ENCODE peak calls at places on chromosomes 12 and 14, in six cellular contexts. One of them, this sample, is unnamed.

GRCh38 chr14:105477659-105478623 is 3.3 kb downstream of the CRIP2 start:
- DNase-seq in Kasumi-1: peak
- DNase-seq in ureter: no peak
- DNase-seq in NCI-H774: no peak
- DNase-seq in AG20443: no peak
- DNase-seq in stimulated activated CD8-positive, alpha-beta memory T cell treated with anti-CD3 and anti-CD28 coated beads, Interleukin-7, amount 100 ng/mL, for 1 hour: no peak
- DNase-seq in this sample: no peak

GRCh38 chr12:48008950-48009349 is 4.7 kb upstream of the COL2A1 start:
- DNase-seq in stimulated activated CD8-positive, alpha-beta memory T cell treated with anti-CD3 and anti-CD28 coated beads, Interleukin-7, amount 100 ng/mL, for 1 hour: no peak
- DNase-seq in NCI-H774: no peak
- DNase-seq in ureter: no peak
- DNase-seq in AG20443: no peak
- DNase-seq in Kasumi-1: no peak
- DNase-seq in this sample: no peak

GRCh38 chr12:10941916-10942607 is 3.0 kb upstream of the TAS2R14 start:
- DNase-seq in Kasumi-1: no peak
- DNase-seq in ureter: peak
- DNase-seq in AG20443: no peak
- DNase-seq in stimulated activated CD8-positive, alpha-beta memory T cell treated with anti-CD3 and anti-CD28 coated beads, Interleukin-7, amount 100 ng/mL, for 1 hour: no peak
- DNase-seq in NCI-H774: no peak
- DNase-seq in this sample: no peak

GRCh38 chr12:100976735-100977134 is 182.2 kb downstream of the ANO4 start:
- DNase-seq in stimulated activated CD8-positive, alpha-beta memory T cell treated with anti-CD3 and anti-CD28 coated beads, Interleukin-7, amount 100 ng/mL, for 1 hour: no peak
- DNase-seq in Kasumi-1: no peak
- DNase-seq in NCI-H774: no peak
- DNase-seq in AG20443: no peak
- DNase-seq in ureter: no peak
- DNase-seq in this sample: no peak

GRCh38 chr14:105469456-105470162 is 5.0 kb upstream of the CRIP2 start:
- DNase-seq in NCI-H774: no peak
- DNase-seq in ureter: peak
- DNase-seq in Kasumi-1: no peak
- DNase-seq in AG20443: no peak
- DNase-seq in stimulated activated CD8-positive, alpha-beta memory T cell treated with anti-CD3 and anti-CD28 coated beads, Interleukin-7, amount 100 ng/mL, for 1 hour: no peak
- DNase-seq in this sample: no peak

GRCh38 chr12:100656806-100657205 is 83.3 kb downstream of the GAS2L3 start:
- DNase-seq in Kasumi-1: no peak
- DNase-seq in AG20443: no peak
- DNase-seq in stimulated activated CD8-positive, alpha-beta memory T cell treated with anti-CD3 and anti-CD28 coated beads, Interleukin-7, amount 100 ng/mL, for 1 hour: no peak
- DNase-seq in NCI-H774: peak
- DNase-seq in ureter: no peak
- DNase-seq in this sample: peak

GRCh38 chr14:23675337-23675736 is 39.2 kb downstream of the DHRS2 start:
- DNase-seq in stimulated activated CD8-positive, alpha-beta memory T cell treated with anti-CD3 and anti-CD28 coated beads, Interleukin-7, amount 100 ng/mL, for 1 hour: no peak
- DNase-seq in NCI-H774: no peak
- DNase-seq in ureter: no peak
- DNase-seq in AG20443: no peak
- DNase-seq in Kasumi-1: no peak
- DNase-seq in this sample: no peak

GRCh38 chr12:106205208-106206069 is 42.4 kb downstream of the CKAP4 start:
- DNase-seq in AG20443: no peak
- DNase-seq in ureter: no peak
- DNase-seq in Kasumi-1: no peak
- DNase-seq in stimulated activated CD8-positive, alpha-beta memory T cell treated with anti-CD3 and anti-CD28 coated beads, Interleukin-7, amount 100 ng/mL, for 1 hour: no peak
- DNase-seq in NCI-H774: no peak
- DNase-seq in this sample: no peak

GRCh38 chr12:50764861-50765324 is 992 bp downstream of the ATF1 start:
- DNase-seq in stimulated activated CD8-positive, alpha-beta memory T cell treated with anti-CD3 and anti-CD28 coated beads, Interleukin-7, amount 100 ng/mL, for 1 hour: peak
- DNase-seq in NCI-H774: no peak
- DNase-seq in AG20443: peak
- DNase-seq in ureter: no peak
- DNase-seq in Kasumi-1: peak
- DNase-seq in this sample: no peak

GRCh38 chr14:67387195-67387594 is 24.8 kb downstream of the PLEK2 start:
- DNase-seq in stimulated activated CD8-positive, alpha-beta memory T cell treated with anti-CD3 and anti-CD28 coated beads, Interleukin-7, amount 100 ng/mL, for 1 hour: no peak
- DNase-seq in NCI-H774: no peak
- DNase-seq in ureter: no peak
- DNase-seq in Kasumi-1: no peak
- DNase-seq in AG20443: no peak
- DNase-seq in this sample: no peak

GRCh38 chr12:85627584-85627983 is 208.6 kb downstream of the RASSF9 start:
- DNase-seq in stimulated activated CD8-positive, alpha-beta memory T cell treated with anti-CD3 and anti-CD28 coated beads, Interleukin-7, amount 100 ng/mL, for 1 hour: no peak
- DNase-seq in NCI-H774: no peak
- DNase-seq in Kasumi-1: no peak
- DNase-seq in AG20443: peak
- DNase-seq in ureter: no peak
- DNase-seq in this sample: no peak

GRCh38 chr14:101120636-101121398 is 217.3 kb upstream of the RTL1 start:
- DNase-seq in ureter: peak
- DNase-seq in Kasumi-1: peak
- DNase-seq in stimulated activated CD8-positive, alpha-beta memory T cell treated with anti-CD3 and anti-CD28 coated beads, Interleukin-7, amount 100 ng/mL, for 1 hour: no peak
- DNase-seq in AG20443: no peak
- DNase-seq in NCI-H774: no peak
- DNase-seq in this sample: no peak

GRCh38 chr12:54759751-54760150 is 94.6 kb upstream of the MUCL1 start:
- DNase-seq in stimulated activated CD8-positive, alpha-beta memory T cell treated with anti-CD3 and anti-CD28 coated beads, Interleukin-7, amount 100 ng/mL, for 1 hour: no peak
- DNase-seq in ureter: no peak
- DNase-seq in NCI-H774: peak
- DNase-seq in AG20443: peak
- DNase-seq in Kasumi-1: peak
- DNase-seq in this sample: peak

GRCh38 chr14:89366580-89367448 is 50.2 kb downstream of the FOXN3 start:
- DNase-seq in AG20443: no peak
- DNase-seq in NCI-H774: no peak
- DNase-seq in ureter: no peak
- DNase-seq in stimulated activated CD8-positive, alpha-beta memory T cell treated with anti-CD3 and anti-CD28 coated beads, Interleukin-7, amount 100 ng/mL, for 1 hour: no peak
- DNase-seq in Kasumi-1: no peak
- DNase-seq in this sample: no peak

GRCh38 chr14:34507459-34507858 is 32.0 kb downstream of the EAPP start:
- DNase-seq in ureter: no peak
- DNase-seq in NCI-H774: no peak
- DNase-seq in stimulated activated CD8-positive, alpha-beta memory T cell treated with anti-CD3 and anti-CD28 coated beads, Interleukin-7, amount 100 ng/mL, for 1 hour: no peak
- DNase-seq in Kasumi-1: no peak
- DNase-seq in AG20443: no peak
- DNase-seq in this sample: no peak

GRCh38 chr12:130104114-130104513 is 58.1 kb upstream of the FZD10 start:
- DNase-seq in Kasumi-1: no peak
- DNase-seq in NCI-H774: no peak
- DNase-seq in stimulated activated CD8-positive, alpha-beta memory T cell treated with anti-CD3 and anti-CD28 coated beads, Interleukin-7, amount 100 ng/mL, for 1 hour: no peak
- DNase-seq in AG20443: no peak
- DNase-seq in ureter: no peak
- DNase-seq in this sample: no peak

GRCh38 chr12:57765698-57766463 is 997 bp downstream of the CYP27B1 start:
- DNase-seq in NCI-H774: no peak
- DNase-seq in AG20443: no peak
- DNase-seq in Kasumi-1: peak
- DNase-seq in ureter: no peak
- DNase-seq in stimulated activated CD8-positive, alpha-beta memory T cell treated with anti-CD3 and anti-CD28 coated beads, Interleukin-7, amount 100 ng/mL, for 1 hour: no peak
- DNase-seq in this sample: no peak

GRCh38 chr12:48182659-48183058 is 785 bp upstream of the CCDC184 start:
- DNase-seq in Kasumi-1: no peak
- DNase-seq in stimulated activated CD8-positive, alpha-beta memory T cell treated with anti-CD3 and anti-CD28 coated beads, Interleukin-7, amount 100 ng/mL, for 1 hour: no peak
- DNase-seq in AG20443: no peak
- DNase-seq in ureter: no peak
- DNase-seq in NCI-H774: no peak
- DNase-seq in this sample: no peak

GRCh38 chr14:25090716-25091454 is 40.9 kb upstream of the STXBP6 start:
- DNase-seq in Kasumi-1: no peak
- DNase-seq in AG20443: peak
- DNase-seq in stimulated activated CD8-positive, alpha-beta memory T cell treated with anti-CD3 and anti-CD28 coated beads, Interleukin-7, amount 100 ng/mL, for 1 hour: no peak
- DNase-seq in NCI-H774: no peak
- DNase-seq in ureter: peak
- DNase-seq in this sample: no peak

GRCh38 chr12:57754411-57755193 is at the start of gene MARCHF9:
- DNase-seq in AG20443: peak
- DNase-seq in stimulated activated CD8-positive, alpha-beta memory T cell treated with anti-CD3 and anti-CD28 coated beads, Interleukin-7, amount 100 ng/mL, for 1 hour: peak
- DNase-seq in Kasumi-1: no peak
- DNase-seq in NCI-H774: peak
- DNase-seq in ureter: peak
- DNase-seq in this sample: peak

GRCh38 chr12:49892084-49892731 is 11.5 kb downstream of the FAIM2 start:
- DNase-seq in Kasumi-1: no peak
- DNase-seq in stimulated activated CD8-positive, alpha-beta memory T cell treated with anti-CD3 and anti-CD28 coated beads, Interleukin-7, amount 100 ng/mL, for 1 hour: no peak
- DNase-seq in ureter: no peak
- DNase-seq in AG20443: no peak
- DNase-seq in NCI-H774: no peak
- DNase-seq in this sample: no peak

GRCh38 chr14:100894416-100894815 is 9.1 kb downstream of the RTL1 start:
- DNase-seq in ureter: peak
- DNase-seq in Kasumi-1: no peak
- DNase-seq in stimulated activated CD8-positive, alpha-beta memory T cell treated with anti-CD3 and anti-CD28 coated beads, Interleukin-7, amount 100 ng/mL, for 1 hour: no peak
- DNase-seq in AG20443: no peak
- DNase-seq in NCI-H774: no peak
- DNase-seq in this sample: no peak

GRCh38 chr12:124491310-124491709 is 76.1 kb downstream of the NCOR2 start:
- DNase-seq in stimulated activated CD8-positive, alpha-beta memory T cell treated with anti-CD3 and anti-CD28 coated beads, Interleukin-7, amount 100 ng/mL, for 1 hour: no peak
- DNase-seq in AG20443: no peak
- DNase-seq in ureter: no peak
- DNase-seq in NCI-H774: no peak
- DNase-seq in Kasumi-1: no peak
- DNase-seq in this sample: no peak

GRCh38 chr12:27331927-27332324 is 710 bp upstream of the BMAL2 start:
- DNase-seq in ureter: no peak
- DNase-seq in stimulated activated CD8-positive, alpha-beta memory T cell treated with anti-CD3 and anti-CD28 coated beads, Interleukin-7, amount 100 ng/mL, for 1 hour: no peak
- DNase-seq in NCI-H774: no peak
- DNase-seq in AG20443: no peak
- DNase-seq in Kasumi-1: no peak
- DNase-seq in this sample: no peak

GRCh38 chr12:53190108-53190729 is 9.5 kb upstream of the CSAD start:
- DNase-seq in ureter: no peak
- DNase-seq in NCI-H774: peak
- DNase-seq in stimulated activated CD8-positive, alpha-beta memory T cell treated with anti-CD3 and anti-CD28 coated beads, Interleukin-7, amount 100 ng/mL, for 1 hour: peak
- DNase-seq in AG20443: peak
- DNase-seq in Kasumi-1: peak
- DNase-seq in this sample: peak

GRCh38 chr14:92600318-92601053 is 86.9 kb downstream of the RIN3 start:
- DNase-seq in stimulated activated CD8-positive, alpha-beta memory T cell treated with anti-CD3 and anti-CD28 coated beads, Interleukin-7, amount 100 ng/mL, for 1 hour: no peak
- DNase-seq in NCI-H774: no peak
- DNase-seq in AG20443: peak
- DNase-seq in ureter: no peak
- DNase-seq in Kasumi-1: peak
- DNase-seq in this sample: no peak

GRCh38 chr14:20327005-20327869 is 5.8 kb downstream of the CCNB1IP1 start:
- DNase-seq in stimulated activated CD8-positive, alpha-beta memory T cell treated with anti-CD3 and anti-CD28 coated beads, Interleukin-7, amount 100 ng/mL, for 1 hour: no peak
- DNase-seq in AG20443: peak
- DNase-seq in ureter: no peak
- DNase-seq in Kasumi-1: peak
- DNase-seq in NCI-H774: peak
- DNase-seq in this sample: peak

GRCh38 chr12:105156260-105156659 is 48.7 kb downstream of the WASHC4 start:
- DNase-seq in Kasumi-1: no peak
- DNase-seq in ureter: no peak
- DNase-seq in stimulated activated CD8-positive, alpha-beta memory T cell treated with anti-CD3 and anti-CD28 coated beads, Interleukin-7, amount 100 ng/mL, for 1 hour: no peak
- DNase-seq in NCI-H774: no peak
- DNase-seq in AG20443: no peak
- DNase-seq in this sample: no peak

GRCh38 chr12:89927226-89927698 is 218.6 kb upstream of the ATP2B1 start:
- DNase-seq in NCI-H774: no peak
- DNase-seq in AG20443: no peak
- DNase-seq in ureter: no peak
- DNase-seq in Kasumi-1: peak
- DNase-seq in stimulated activated CD8-positive, alpha-beta memory T cell treated with anti-CD3 and anti-CD28 coated beads, Interleukin-7, amount 100 ng/mL, for 1 hour: no peak
- DNase-seq in this sample: no peak

GRCh38 chr12:116497051-116497529 is 62.1 kb upstream of the MAP1LC3B2 start:
- DNase-seq in ureter: no peak
- DNase-seq in AG20443: no peak
- DNase-seq in Kasumi-1: no peak
- DNase-seq in stimulated activated CD8-positive, alpha-beta memory T cell treated with anti-CD3 and anti-CD28 coated beads, Interleukin-7, amount 100 ng/mL, for 1 hour: no peak
- DNase-seq in NCI-H774: no peak
- DNase-seq in this sample: no peak

GRCh38 chr14:51521764-51522163 is 129.9 kb upstream of the FRMD6 start:
- DNase-seq in ureter: no peak
- DNase-seq in NCI-H774: no peak
- DNase-seq in AG20443: no peak
- DNase-seq in Kasumi-1: no peak
- DNase-seq in stimulated activated CD8-positive, alpha-beta memory T cell treated with anti-CD3 and anti-CD28 coated beads, Interleukin-7, amount 100 ng/mL, for 1 hour: no peak
- DNase-seq in this sample: no peak

GRCh38 chr14:76023757-76024156 is 38.2 kb downstream of the IFT43 start:
- DNase-seq in NCI-H774: no peak
- DNase-seq in Kasumi-1: no peak
- DNase-seq in ureter: no peak
- DNase-seq in stimulated activated CD8-positive, alpha-beta memory T cell treated with anti-CD3 and anti-CD28 coated beads, Interleukin-7, amount 100 ng/mL, for 1 hour: no peak
- DNase-seq in AG20443: no peak
- DNase-seq in this sample: no peak

GRCh38 chr12:108548954-108549521 is 11.9 kb downstream of the SART3 start:
- DNase-seq in NCI-H774: no peak
- DNase-seq in AG20443: no peak
- DNase-seq in stimulated activated CD8-positive, alpha-beta memory T cell treated with anti-CD3 and anti-CD28 coated beads, Interleukin-7, amount 100 ng/mL, for 1 hour: no peak
- DNase-seq in ureter: no peak
- DNase-seq in Kasumi-1: no peak
- DNase-seq in this sample: no peak

This sample was measured in NCI-H1930.